ENCODE peak calls at places on chromosomes 13 and 19, in nine cellular contexts. V, H, W, L, M, I, P, S and A are unnamed samples. For H3K27me3, the result is how much of the 10 kb centered on the place peaks cover.

GRCh38 chr19:47231215-47232054 is 436 bp upstream of the BBC3 start:
- DNase-seq in P (peak), V (peak), M (peak), H (peak), S (peak), I (peak), L (peak), W (peak), A (peak)

GRCh38 chr19:13847033-13847899 is 29.7 kb upstream of the NANOS3 start:
- DNase-seq in I (peak), H (peak), L (peak), W (peak), M (peak), V (peak), S (peak), P (peak), A (peak)

GRCh38 chr19:21608571-21608970 is 103.2 kb downstream of the ZNF429 start:
- DNase-seq in I (no peak), H (no peak), S (no peak), P (no peak), W (no peak), M (no peak), V (no peak), L (no peak), A (no peak)

GRCh38 chr13:93004919-93005318 is 221.7 kb upstream of the GPC6 start:
- DNase-seq in M (no peak), P (no peak), W (no peak), I (peak), V (no peak), L (no peak), S (no peak), H (no peak), A (no peak)

GRCh38 chr13:112733661-112734379 is 44.0 kb downstream of the ATP11A start:
- DNase-seq in V (no peak), S (no peak), H (no peak), L (no peak), W (no peak), M (no peak), P (no peak), I (no peak), A (no peak)

GRCh38 chr19:30229524-30230174 is 142.5 kb upstream of the ZNF536 start:
- DNase-seq in W (no peak), P (no peak), S (no peak), I (no peak), V (no peak), L (no peak), H (no peak), M (no peak), A (no peak)

GRCh38 chr19:1057185-1057857 is 9.6 kb upstream of the ARHGAP45 start:
- DNase-seq in S (no peak), V (no peak), H (no peak), M (no peak), I (no peak), W (no peak), P (no peak), L (no peak), A (peak)

GRCh38 chr13:29849071-29849541 is 1.3 kb downstream of the UBL3 start:
- DNase-seq in H (no peak), V (no peak), P (peak), I (peak), S (no peak), L (no peak), M (no peak), W (peak), A (no peak)

GRCh38 chr19:21474671-21475181 is 30.7 kb upstream of the ZNF429 start:
- DNase-seq in V (peak), W (peak), L (peak), S (peak), H (peak), P (peak), I (no peak), M (peak), A (peak)

GRCh38 chr13:39810091-39810877 is 154.8 kb downstream of the COG6 start:
- DNase-seq in S (no peak), M (no peak), H (no peak), P (no peak), W (no peak), L (no peak), V (no peak), I (peak), A (no peak)

GRCh38 chr13:39815345-39816111 is 160.1 kb downstream of the COG6 start:
- DNase-seq in V (no peak), H (no peak), W (no peak), S (no peak), I (no peak), P (no peak), M (no peak), L (no peak), A (no peak)

GRCh38 chr13:39811051-39811450 is 155.6 kb downstream of the COG6 start:
- DNase-seq in H (no peak), S (no peak), P (no peak), L (no peak), W (no peak), M (no peak), V (no peak), I (no peak), A (no peak)

GRCh38 chr13:39809466-39809865 is 154.0 kb downstream of the COG6 start:
- DNase-seq in I (no peak), P (no peak), V (no peak), M (no peak), H (no peak), W (no peak), S (no peak), L (no peak), A (no peak)

GRCh38 chr13:39811696-39812095 is 156.2 kb downstream of the COG6 start:
- DNase-seq in W (no peak), P (no peak), M (no peak), I (peak), V (no peak), H (no peak), S (no peak), L (no peak), A (no peak)
- TF ChIP-seq CTCF in W (no peak), P (no peak), M (no peak), I (peak), V (no peak), H (no peak), S (no peak), L (no peak), A (no peak)

GRCh38 chr13:114099191-114099590 is 33.2 kb downstream of the RASA3 start:
- DNase-seq in V (peak), I (peak), H (peak), S (peak), W (peak), L (peak), P (no peak), M (peak), A (no peak)
- H3K27ac ChIP-seq in V (peak), I (no peak), H (peak), S (no peak), W (peak), L (peak), P (no peak), M (no peak), A (no peak)

GRCh38 chr13:59680429-59681024 is 483.2 kb downstream of the DIAPH3 start:
- DNase-seq in L (no peak), V (no peak), M (no peak), I (peak), P (no peak), W (no peak), S (no peak), H (no peak), A (peak)
- H3K27me3 ChIP-seq in L (under half), V (under half), M (under half), I (under half), P (under half), W (under half), S (under half), H (under half), A (under half)

GRCh38 chr13:44918323-44919102 is 70.8 kb downstream of the NUFIP1 start:
- DNase-seq in S (peak), P (peak), W (peak), I (no peak), H (peak), V (peak), M (peak), L (peak), A (no peak)

GRCh38 chr13:44919103-44919804 is 70.0 kb downstream of the NUFIP1 start:
- DNase-seq in W (no peak), M (no peak), S (no peak), H (no peak), V (no peak), P (no peak), L (no peak), I (no peak), A (no peak)

GRCh38 chr13:44920013-44920412 is 69.3 kb downstream of the NUFIP1 start:
- DNase-seq in M (no peak), W (no peak), S (no peak), V (no peak), P (no peak), H (no peak), I (no peak), L (no peak), A (no peak)

GRCh38 chr13:44915962-44916361 is 73.3 kb downstream of the NUFIP1 start:
- DNase-seq in W (no peak), H (no peak), P (no peak), M (no peak), I (no peak), L (no peak), S (no peak), V (no peak), A (no peak)

GRCh38 chr13:44917589-44918322 is 71.5 kb downstream of the NUFIP1 start:
- DNase-seq in S (peak), W (peak), I (peak), P (peak), L (peak), M (peak), H (peak), V (peak), A (peak)
- TF ChIP-seq CTCF in S (peak), W (no peak), I (peak), P (peak), L (peak), M (peak), H (peak), V (peak), A (peak)

DNA sequence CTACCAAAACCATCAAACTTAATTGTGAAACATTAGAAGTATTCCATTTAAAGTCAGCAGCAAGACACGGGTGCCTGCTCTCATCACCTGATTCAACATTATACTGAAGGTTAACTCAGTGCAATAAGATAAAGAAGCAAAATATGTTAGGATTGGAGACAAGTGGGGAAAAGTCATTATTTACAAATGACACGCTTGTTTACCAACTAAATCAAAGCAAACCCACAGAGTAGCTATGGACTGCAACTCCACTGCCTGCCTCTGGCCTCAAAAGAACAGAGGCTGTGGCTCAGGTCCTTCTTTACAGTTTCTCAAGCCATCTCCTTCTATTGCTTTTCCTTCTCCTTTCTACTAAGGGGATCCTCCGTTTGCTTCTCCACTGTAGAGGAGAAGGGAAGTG is 21.0 kb upstream of the ATP12A start:
- DNase-seq in S (no peak), V (no peak), M (no peak), L (no peak), I (no peak), H (no peak), W (no peak), P (no peak), A (no peak)
- H3K27ac ChIP-seq in S (no peak), V (no peak), M (no peak), L (no peak), I (no peak), H (no peak), W (no peak), P (no peak), A (no peak)

GRCh38 chr13:80591978-80592377 is 251.1 kb upstream of the SPRY2 start:
- DNase-seq in H (no peak), I (no peak), S (no peak), M (no peak), W (no peak), P (no peak), L (no peak), V (no peak), A (no peak)
- H3K27me3 ChIP-seq in H (under half), I (under half), S (under half), M (under half), W (under half), P (under half), L (under half), V (under half), A (under half)

GRCh38 chr13:73387318-73387717 is 328.5 kb downstream of the KLF5 start:
- DNase-seq in H (no peak), P (no peak), M (no peak), W (no peak), L (no peak), S (no peak), I (no peak), V (no peak), A (no peak)
- TF ChIP-seq CTCF in H (no peak), P (no peak), M (no peak), W (no peak), L (no peak), S (no peak), I (no peak), V (no peak), A (no peak)

GRCh38 chr13:76012091-76012721 is 376.1 kb downstream of the LMO7 start:
- DNase-seq in I (no peak), L (no peak), H (no peak), V (no peak), S (no peak), P (no peak), W (no peak), M (no peak), A (no peak)

GRCh38 chr13:76016799-76017198 is 380.7 kb downstream of the LMO7 start:
- DNase-seq in M (no peak), H (no peak), L (no peak), W (no peak), I (peak), P (no peak), S (no peak), V (no peak), A (no peak)

GRCh38 chr13:76019421-76020044 is 383.4 kb downstream of the LMO7 start:
- DNase-seq in M (no peak), S (no peak), L (no peak), P (no peak), I (peak), V (no peak), H (no peak), W (peak), A (no peak)

GRCh38 chr13:76017861-76018556 is 381.9 kb downstream of the LMO7 start:
- DNase-seq in V (no peak), H (no peak), L (no peak), M (no peak), S (no peak), W (no peak), I (no peak), P (no peak), A (no peak)

DNA sequence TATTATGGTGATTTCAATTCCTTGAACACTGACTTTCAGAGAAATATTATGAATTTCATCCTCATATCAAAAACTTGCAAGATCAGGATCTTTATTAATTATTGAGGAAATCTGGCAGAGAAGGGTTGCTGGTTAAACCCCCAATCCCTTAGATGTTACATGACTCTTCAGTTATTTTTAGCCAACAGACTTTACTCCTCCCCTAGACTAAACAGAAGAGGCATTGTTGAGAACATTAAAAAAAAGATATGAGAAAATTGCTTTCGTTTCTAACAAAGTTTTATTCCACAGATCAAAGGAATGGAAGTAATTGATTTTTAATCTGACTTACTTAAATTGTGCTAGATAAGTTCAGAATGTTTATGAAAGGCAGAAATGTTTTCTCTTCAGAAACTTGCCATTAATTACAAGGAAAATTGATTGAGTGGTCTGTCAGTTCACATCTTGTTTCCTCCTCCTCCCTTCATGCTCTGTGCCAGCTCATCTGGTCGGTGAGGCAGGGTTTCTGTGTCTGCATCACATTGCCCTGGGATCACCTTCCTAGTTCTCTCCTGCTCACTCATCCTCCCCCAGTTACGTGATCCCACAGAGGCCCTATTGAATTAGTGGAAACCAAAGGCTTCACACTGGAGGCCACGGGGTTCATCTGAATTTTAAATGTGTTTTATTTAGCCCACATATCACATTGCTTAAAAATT is 378.6 kb downstream of the LMO7 start:
- DNase-seq in V (no peak), H (no peak), S (no peak), I (no peak), M (no peak), W (peak), L (no peak), P (no peak), A (peak)
- H3K27ac ChIP-seq in V (peak), H (no peak), S (peak), I (no peak), M (no peak), W (peak), L (peak), P (no peak), A (peak)